ENCODE peak calls at places on chromosomes 6 and 20, in six cellular contexts. C is astrocyte, X is adipocyte, R is breast epithelium, U is HCT116, K is upper lobe of right lung. Z is an unnamed sample.

GRCh38 chr6:153997221-153997620 is 41.8 kb upstream of the OPRM1 start:
- DNase-seq in X (no peak), U (no peak), K (no peak), C (no peak), R (no peak), Z (no peak)

GRCh38 chr6:10415593-10416480 is 963 bp upstream of the TFAP2A start:
- DNase-seq in R (no peak), X (no peak), U (no peak), C (no peak), K (no peak), Z (no peak)

GRCh38 chr6:79711167-79711566 is 80.0 kb downstream of the SH3BGRL2 start:
- DNase-seq in K (no peak), U (no peak), X (no peak), R (no peak), C (no peak), Z (no peak)

GRCh38 chr6:20846602-20847028 is 312.4 kb downstream of the CDKAL1 start:
- DNase-seq in U (no peak), K (no peak), C (peak; percentile 54), X (no peak), R (no peak), Z (no peak)

GRCh38 chr20:59039233-59039632 is 3.4 kb downstream of the PRELID3B start:
- DNase-seq in R (no peak), K (no peak), X (peak; percentile 41), C (no peak), U (no peak), Z (no peak)

GRCh38 chr20:57656252-57656820 is 36.1 kb upstream of the ZBP1 start:
- DNase-seq in K (peak; percentile 56), X (no peak), R (no peak), U (no peak), C (no peak), Z (peak; percentile 87)

GRCh38 chr6:168865-169455 is 123.3 kb upstream of the DUSP22 start:
- DNase-seq in K (no peak), C (peak; percentile 30), X (peak; percentile 81), R (no peak), U (peak; percentile 38), Z (no peak)

GRCh38 chr6:159700970-159701369 is 7.9 kb upstream of the SOD2 start:
- DNase-seq in C (peak; percentile 4), K (no peak), U (no peak), R (no peak), X (peak; percentile 30), Z (no peak)

GRCh38 chr6:122401104-122401503 is 1.7 kb downstream of the HSF2 start:
- DNase-seq in X (no peak), C (no peak), U (no peak), R (no peak), K (no peak), Z (no peak)

GRCh38 chr6:34460796-34461507 is 4.9 kb upstream of the PACSIN1 start:
- DNase-seq in X (no peak), U (no peak), R (no peak), K (no peak), C (no peak), Z (no peak)

GRCh38 chr6:103783344-103783743 is 1076.4 kb downstream of the HACE1 start:
- DNase-seq in R (no peak), C (no peak), X (no peak), U (no peak), K (no peak), Z (no peak)

GRCh38 chr20:17583126-17583525 is 13.3 kb downstream of the DSTN start:
- DNase-seq in U (no peak), X (no peak), R (no peak), C (no peak), K (no peak), Z (no peak)

GRCh38 chr6:20875369-20875963 is 341.2 kb downstream of the CDKAL1 start:
- DNase-seq in R (no peak), X (peak; percentile 66), U (no peak), C (peak; percentile 30), K (no peak), Z (no peak)

GRCh38 chr20:61771805-61772350 is 293.8 kb downstream of the TAF4 start:
- DNase-seq in K (no peak), U (no peak), X (no peak), R (no peak), C (no peak), Z (no peak)

GRCh38 chr6:20698675-20699074 is 164.4 kb downstream of the CDKAL1 start:
- DNase-seq in U (no peak), C (no peak), X (no peak), R (no peak), K (no peak), Z (no peak)

GRCh38 chr6:163716690-163717089 is 302.2 kb downstream of the QKI start:
- DNase-seq in K (peak; percentile 56), U (no peak), R (no peak), X (no peak), C (no peak), Z (no peak)

GRCh38 chr6:61887425-61887824 is 398.6 kb downstream of the KHDRBS2 start:
- DNase-seq in R (no peak), K (no peak), X (peak; percentile 0), C (no peak), U (no peak), Z (no peak)

GRCh38 chr20:412081-412480 is 4.0 kb downstream of the RBCK1 start:
- DNase-seq in K (no peak), C (no peak), U (no peak), X (no peak), R (no peak), Z (no peak)

GRCh38 chr20:51750037-51750769 is 18.0 kb downstream of the ATP9A start:
- DNase-seq in C (peak; percentile 91), X (peak; percentile 81), U (peak; percentile 96), K (peak; percentile 85), R (peak; percentile 86), Z (no peak)

GRCh38 chr20:57708694-57709673 is 831 bp downstream of the PMEPA1 start:
- DNase-seq in C (no peak), X (peak; percentile 78), R (no peak), U (no peak), K (peak; percentile 72), Z (no peak)

GRCh38 chr6:110430236-110430635 is 14.9 kb upstream of the DDO start:
- DNase-seq in K (no peak), U (no peak), R (no peak), X (no peak), C (no peak), Z (no peak)

GRCh38 chr20:2692036-2692885 is at the start of gene EBF4:
- DNase-seq in U (no peak), R (peak; percentile 23), X (peak; percentile 75), C (no peak), K (no peak), Z (no peak)

GRCh38 chr6:37239950-37240713 is 17.4 kb upstream of the TBC1D22B start:
- DNase-seq in C (peak; percentile 99), R (peak; percentile 61), U (peak; percentile 71), X (peak; percentile 83), K (peak; percentile 78), Z (no peak)

GRCh38 chr6:156957931-156958547 is 180.9 kb downstream of the ARID1B start:
- DNase-seq in X (no peak), R (no peak), U (no peak), C (no peak), K (no peak), Z (no peak)

GRCh38 chr20:51036226-51036625 is 13.3 kb upstream of the KCNG1 start:
- DNase-seq in U (no peak), X (peak; percentile 55), K (peak; percentile 21), C (no peak), R (no peak), Z (no peak)

GRCh38 chr6:144809120-144809519 is 524.0 kb downstream of the UTRN start:
- DNase-seq in U (peak; percentile 93), C (peak; percentile 21), X (no peak), R (no peak), K (no peak), Z (no peak)

GRCh38 chr6:90263653-90264052 is 33.0 kb downstream of the BACH2 start:
- DNase-seq in K (no peak), R (no peak), X (no peak), U (no peak), C (peak; percentile 95), Z (no peak)

GRCh38 chr20:57250607-57251343 is 15.7 kb downstream of the BMP7 start:
- DNase-seq in U (no peak), K (no peak), X (no peak), R (no peak), C (no peak), Z (no peak)

GRCh38 chr6:156795825-156796224 is 18.6 kb downstream of the ARID1B start:
- DNase-seq in X (no peak), R (no peak), U (no peak), K (no peak), C (no peak), Z (no peak)

GRCh38 chr20:137668-138131 is 4.7 kb upstream of the DEFB126 start:
- DNase-seq in R (no peak), C (no peak), K (no peak), X (peak; percentile 3), U (peak; percentile 15), Z (no peak)

GRCh38 chr20:2986466-2986865 is 57.0 kb upstream of the GNRH2 start:
- DNase-seq in C (no peak), R (no peak), U (no peak), K (no peak), X (peak; percentile 40), Z (no peak)

GRCh38 chr20:38680492-38681118 is 43.7 kb upstream of the SLC32A1 start:
- DNase-seq in X (peak; percentile 49), U (no peak), K (no peak), C (peak; percentile 16), R (no peak), Z (no peak)
- H3K27me3 ChIP-seq in X (peaks cover 14% of the 10 kb centered on the region), U (peaks cover 46% of the 10 kb centered on the region), K (peaks cover 19% of the 10 kb centered on the region), C (no peaks in the 10 kb centered on the region), R (no peaks in the 10 kb centered on the region), Z (no peaks in the 10 kb centered on the region)

DNA sequence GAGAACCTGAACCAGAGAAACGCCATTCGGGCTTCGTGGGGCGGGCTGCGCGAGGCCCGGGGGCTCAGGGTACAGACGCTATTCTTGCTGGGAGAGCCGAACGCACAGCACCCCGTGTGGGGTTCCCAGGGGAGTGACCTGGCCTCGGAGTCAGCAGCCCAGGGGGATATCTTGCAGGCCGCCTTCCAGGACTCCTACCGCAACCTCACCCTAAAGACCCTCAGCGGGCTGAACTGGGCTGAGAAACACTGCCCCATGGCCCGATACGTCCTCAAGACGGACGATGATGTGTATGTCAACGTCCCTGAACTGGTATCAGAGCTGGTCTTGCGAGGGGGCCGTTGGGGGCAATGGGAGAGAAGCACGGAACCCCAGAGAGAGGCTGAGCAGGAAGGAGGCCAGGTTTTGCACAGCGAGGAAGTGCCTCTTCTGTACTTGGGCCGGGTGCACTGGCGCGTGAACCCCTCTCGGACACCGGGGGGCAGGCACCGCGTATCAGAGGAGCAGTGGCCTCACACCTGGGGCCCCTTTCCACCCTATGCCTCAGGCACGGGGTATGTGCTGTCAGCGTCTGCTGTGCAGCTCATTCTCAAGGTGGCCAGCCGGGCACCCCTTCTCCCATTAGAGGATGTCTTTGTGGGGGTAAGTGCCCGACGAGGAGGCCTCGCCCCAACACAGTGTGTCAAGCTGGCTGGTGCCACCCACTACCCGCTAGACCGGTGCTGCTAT is 904 bp downstream of the B3GALT4 start:
- DNase-seq in U (no peak), C (no peak), K (no peak), R (no peak), X (no peak), Z (no peak)
- H3K36me3 ChIP-seq in U (peaks cover 28% of the 10 kb centered on the region), C (peaks cover 42% of the 10 kb centered on the region), K (peaks cover 51% of the 10 kb centered on the region), R (no peaks in the 10 kb centered on the region), X (peaks cover 78% of the 10 kb centered on the region), Z (no peaks in the 10 kb centered on the region)

GRCh38 chr20:62969939-62970306 is 17.4 kb downstream of the SLC17A9 start:
- DNase-seq in C (no peak), X (no peak), R (no peak), U (no peak), K (no peak), Z (no peak)
- H3K27me3 ChIP-seq in C (peaks cover 24% of the 10 kb centered on the region), X (peaks cover 39% of the 10 kb centered on the region), R (no peaks in the 10 kb centered on the region), U (no peaks in the 10 kb centered on the region), K (peaks cover 38% of the 10 kb centered on the region), Z (peaks cover 16% of the 10 kb centered on the region)

GRCh38 chr6:7604506-7604905 is 14.5 kb downstream of the SNRNP48 start:
- DNase-seq in X (no peak), C (no peak), K (no peak), U (no peak), R (no peak), Z (no peak)
- H3K36me3 ChIP-seq in X (peaks cover 99% of the 10 kb centered on the region), C (peaks cover 59% of the 10 kb centered on the region), K (peaks cover 96% of the 10 kb centered on the region), U (peaks cover 78% of the 10 kb centered on the region), R (peaks cover 8% of the 10 kb centered on the region), Z (peaks cover 78% of the 10 kb centered on the region)

Z was measured in vagina.